ENCODE peak calls at places on chromosomes 3 and 15, in ten cellular contexts. I, E, M, U, V, K, B, Y, W and Z are unnamed samples.
A peak's percentile ranks its signal among the peaks of the same experiment; 100 is the strongest.

GRCh38 chr15:60563539-60564404 is 84.8 kb upstream of the ICE2 start:
- DNase-seq in I (no peak), E (no peak), M (no peak), U (no peak), V (no peak), K (no peak), B (no peak), Y (no peak), W (no peak), Z (no peak)

GRCh38 chr3:55376753-55377347 is 110.3 kb downstream of the WNT5A start:
- DNase-seq in I (no peak), E (no peak), M (no peak), U (no peak), V (no peak), K (no peak), B (no peak), Y (no peak), W (no peak), Z (no peak)

GRCh38 chr3:121111914-121112612 is 204.1 kb downstream of the STXBP5L start:
- DNase-seq in I (no peak), E (no peak), M (no peak), U (no peak), V (no peak), K (no peak), B (no peak), Y (no peak), W (peak; percentile 42), Z (no peak)

GRCh38 chr3:38039899-38040261 is 872 bp downstream of the DLEC1 start:
- DNase-seq in I (no peak), E (no peak), M (no peak), U (peak; percentile 54), V (peak; percentile 73), K (peak; percentile 70), B (no peak), Y (no peak), W (peak; percentile 38), Z (no peak)

GRCh38 chr3:194727435-194728128 is 41.9 kb downstream of the FAM43A start:
- DNase-seq in I (no peak), E (no peak), M (no peak), U (no peak), V (no peak), K (no peak), B (no peak), Y (no peak), W (no peak), Z (no peak)

GRCh38 chr15:30990036-30990435 is 1.4 kb downstream of the MTMR10 start:
- DNase-seq in I (no peak), E (no peak), M (no peak), U (no peak), V (no peak), K (no peak), B (no peak), Y (no peak), W (no peak), Z (no peak)

GRCh38 chr15:95324596-95325135 is 1005.8 kb upstream of the NR2F2 start:
- DNase-seq in I (no peak), E (no peak), M (no peak), U (no peak), V (no peak), K (no peak), B (no peak), Y (no peak), W (no peak), Z (no peak)

GRCh38 chr3:45029661-45030060 is 3.6 kb downstream of the CLEC3B start:
- DNase-seq in I (no peak), E (no peak), M (no peak), U (no peak), V (no peak), K (no peak), B (no peak), Y (no peak), W (no peak), Z (no peak)

GRCh38 chr15:66132251-66132816 is 121.2 kb downstream of the MEGF11 start:
- DNase-seq in I (peak; percentile 3), E (no peak), M (no peak), U (no peak), V (no peak), K (no peak), B (no peak), Y (peak; percentile 37), W (no peak), Z (no peak)

GRCh38 chr3:193960485-193961172 is 175.3 kb upstream of the HES1 start:
- DNase-seq in I (no peak), E (no peak), M (no peak), U (peak; percentile 50), V (no peak), K (peak; percentile 37), B (no peak), Y (no peak), W (no peak), Z (no peak)

GRCh38 chr3:126338796-126339241 is 18.4 kb downstream of the KLF15 start:
- DNase-seq in I (no peak), E (no peak), M (no peak), U (no peak), V (no peak), K (no peak), B (no peak), Y (peak; percentile 5), W (no peak), Z (no peak)

GRCh38 chr3:62379206-62379834 is 6.0 kb upstream of the FEZF2 start:
- DNase-seq in I (no peak), E (no peak), M (no peak), U (no peak), V (no peak), K (no peak), B (no peak), Y (no peak), W (no peak), Z (no peak)

GRCh38 chr3:18103591-18103990 is 321.5 kb downstream of the SATB1 start:
- DNase-seq in I (no peak), E (no peak), M (no peak), U (no peak), V (no peak), K (no peak), B (no peak), Y (no peak), W (no peak), Z (no peak)

GRCh38 chr3:81864273-81864672 is 102.8 kb upstream of the GBE1 start:
- DNase-seq in I (no peak), E (no peak), M (no peak), U (peak; percentile 54), V (no peak), K (no peak), B (no peak), Y (no peak), W (peak; percentile 56), Z (no peak)

GRCh38 chr15:68213991-68214837 is 9.1 kb upstream of the CALML4 start:
- DNase-seq in I (no peak), E (no peak), M (no peak), U (no peak), V (no peak), K (peak; percentile 17), B (no peak), Y (no peak), W (no peak), Z (no peak)

GRCh38 chr3:148884261-148884660 is 19.2 kb downstream of the CPA3 start:
- DNase-seq in I (no peak), E (no peak), M (no peak), U (no peak), V (no peak), K (no peak), B (no peak), Y (no peak), W (no peak), Z (no peak)

GRCh38 chr3:125294414-125294813 is 80.7 kb downstream of the ZNF148 start:
- DNase-seq in I (no peak), E (no peak), M (no peak), U (no peak), V (no peak), K (no peak), B (no peak), Y (no peak), W (no peak), Z (no peak)

GRCh38 chr15:101264011-101264410 is 12.2 kb upstream of the CHSY1 start:
- DNase-seq in I (no peak), E (no peak), M (no peak), U (peak; percentile 55), V (no peak), K (no peak), B (no peak), Y (no peak), W (no peak), Z (no peak)

GRCh38 chr15:98850991-98851776 is 156.4 kb downstream of the PGPEP1L start:
- DNase-seq in I (peak; percentile 74), E (peak; percentile 30), M (peak; percentile 35), U (peak; percentile 81), V (peak; percentile 73), K (peak; percentile 76), B (peak; percentile 63), Y (peak; percentile 77), W (peak; percentile 73), Z (peak; percentile 93)

GRCh38 chr3:36701903-36702374 is 62.4 kb downstream of the DCLK3 start:
- DNase-seq in I (no peak), E (no peak), M (no peak), U (peak; percentile 52), V (no peak), K (no peak), B (no peak), Y (no peak), W (no peak), Z (no peak)

GRCh38 chr3:36172699-36173098 is 207.6 kb upstream of the STAC start:
- DNase-seq in I (no peak), E (no peak), M (no peak), U (no peak), V (no peak), K (no peak), B (no peak), Y (no peak), W (no peak), Z (no peak)

GRCh38 chr15:56205061-56205876 is 38.4 kb downstream of the RFX7 start:
- DNase-seq in I (no peak), E (no peak), M (no peak), U (peak; percentile 30), V (no peak), K (no peak), B (no peak), Y (no peak), W (no peak), Z (no peak)

GRCh38 chr3:42101048-42101447 is 9.9 kb downstream of the TRAK1 start:
- DNase-seq in I (no peak), E (no peak), M (no peak), U (peak; percentile 83), V (no peak), K (peak; percentile 61), B (peak; percentile 18), Y (peak; percentile 48), W (no peak), Z (peak; percentile 66)

GRCh38 chr15:48358681-48359152 is 27.5 kb downstream of the DUT start:
- DNase-seq in I (no peak), E (no peak), M (no peak), U (peak; percentile 38), V (no peak), K (no peak), B (no peak), Y (no peak), W (no peak), Z (no peak)

GRCh38 chr3:189712906-189713483 is 81.8 kb downstream of the TP63 start:
- DNase-seq in I (peak; percentile 95), E (no peak), M (no peak), U (no peak), V (no peak), K (no peak), B (peak; percentile 8), Y (no peak), W (no peak), Z (no peak)

GRCh38 chr3:48406443-48407431 is 23.1 kb downstream of the PLXNB1 start:
- DNase-seq in I (no peak), E (no peak), M (no peak), U (no peak), V (peak; percentile 8), K (no peak), B (peak; percentile 6), Y (no peak), W (no peak), Z (peak; percentile 8)

GRCh38 chr15:71760852-71761251 is 49.5 kb upstream of the NR2E3 start:
- DNase-seq in I (no peak), E (no peak), M (no peak), U (no peak), V (no peak), K (no peak), B (no peak), Y (no peak), W (no peak), Z (no peak)

GRCh38 chr3:187186801-187187421 is 10.4 kb upstream of the RTP1 start:
- DNase-seq in I (no peak), E (no peak), M (no peak), U (peak; percentile 88), V (peak; percentile 69), K (peak; percentile 59), B (no peak), Y (peak; percentile 72), W (no peak), Z (no peak)